ENCODE peak calls at places on chromosomes 5 and 9, in five cellular contexts. A is stomach, O is progenitor cell of endocrine pancreas, R is GM13976, E is kidney. Y is an unnamed sample.

GRCh38 chr9:104386425-104387069 is 117.5 kb upstream of the OR13F1 start:
- DNase-seq in A (no peak), O (no peak), R (peak; percentile 32), E (no peak), Y (peak; percentile 2)

GRCh38 chr9:32930486-32930885 is 70.9 kb downstream of the APTX start:
- DNase-seq in A (no peak), O (no peak), R (no peak), E (no peak), Y (no peak)

GRCh38 chr5:10387690-10388089 is 34.2 kb downstream of the MARCHF6 start:
- DNase-seq in A (no peak), O (no peak), R (no peak), E (no peak), Y (peak; percentile 30)

GRCh38 chr5:143198332-143198731 is 205.2 kb downstream of the NR3C1 start:
- DNase-seq in A (no peak), O (no peak), R (no peak), E (no peak), Y (peak; percentile 40)

GRCh38 chr9:121246821-121247511 is 21.0 kb upstream of the GSN start:
- DNase-seq in A (no peak), O (no peak), R (no peak), E (no peak), Y (no peak)

GRCh38 chr5:122415481-122416120 is 103.6 kb downstream of the SNCAIP start:
- DNase-seq in A (peak; percentile 49), O (peak; percentile 41), R (peak; percentile 25), E (peak; percentile 67), Y (peak; percentile 38)

GRCh38 chr9:7976167-7976755 is 176.7 kb upstream of the DMAC1 start:
- DNase-seq in A (no peak), O (no peak), R (peak; percentile 51), E (no peak), Y (no peak)

GRCh38 chr5:135468086-135468485 is 15.9 kb upstream of the TIFAB start:
- DNase-seq in A (no peak), O (no peak), R (no peak), E (peak; percentile 20), Y (no peak)

GRCh38 chr9:137194388-137194787 is 5.9 kb downstream of the SSNA1 start:
- DNase-seq in A (peak; percentile 93), O (no peak), R (no peak), E (no peak), Y (no peak)

GRCh38 chr5:133147411-133147810 is 95.6 kb downstream of the HSPA4 start:
- DNase-seq in A (no peak), O (no peak), R (no peak), E (peak; percentile 74), Y (peak; percentile 27)

GRCh38 chr9:117487555-117488175 is 72.8 kb upstream of the ASTN2 start:
- DNase-seq in A (peak; percentile 81), O (peak; percentile 82), R (peak; percentile 64), E (peak; percentile 86), Y (peak; percentile 19)

GRCh38 chr9:137369911-137370630 is 52.9 kb downstream of the EXD3 start:
- DNase-seq in A (no peak), O (no peak), R (no peak), E (peak; percentile 73), Y (no peak)

GRCh38 chr9:98805506-98806272 is 1.8 kb upstream of the GALNT12 start:
- DNase-seq in A (no peak), O (no peak), R (no peak), E (no peak), Y (no peak)

GRCh38 chr5:141822134-141822533 is 56.1 kb downstream of the PCDH1 start:
- DNase-seq in A (no peak), O (no peak), R (no peak), E (peak; percentile 86), Y (no peak)

GRCh38 chr9:133782157-133783130 is 44.3 kb upstream of the SARDH start:
- DNase-seq in A (peak; percentile 80), O (peak; percentile 64), R (peak; percentile 84), E (peak; percentile 81), Y (peak; percentile 27)

GRCh38 chr5:133565993-133566392 is 46.3 kb downstream of the FSTL4 start:
- DNase-seq in A (no peak), O (peak; percentile 50), R (no peak), E (no peak), Y (no peak)

GRCh38 chr5:67494186-67494842 is 297.7 kb upstream of the CD180 start:
- DNase-seq in A (no peak), O (no peak), R (no peak), E (no peak), Y (no peak)

GRCh38 chr9:694499-695154 is 146.9 kb upstream of the DMRT1 start:
- DNase-seq in A (no peak), O (no peak), R (no peak), E (no peak), Y (no peak)

GRCh38 chr9:126709241-126709640 is 95.5 kb downstream of the LMX1B start:
- DNase-seq in A (peak; percentile 3), O (no peak), R (no peak), E (peak; percentile 13), Y (no peak)

GRCh38 chr5:126543660-126544059 is 51.4 kb downstream of the ALDH7A1 start:
- DNase-seq in A (no peak), O (no peak), R (no peak), E (no peak), Y (no peak)

GRCh38 chr5:126540631-126541030 is 54.4 kb downstream of the ALDH7A1 start:
- DNase-seq in A (no peak), O (no peak), R (no peak), E (no peak), Y (no peak)

GRCh38 chr5:126543009-126543408 is 52.0 kb downstream of the ALDH7A1 start:
- DNase-seq in A (no peak), O (no peak), R (no peak), E (no peak), Y (no peak)

GRCh38 chr5:126542441-126542840 is 52.6 kb downstream of the ALDH7A1 start:
- DNase-seq in A (no peak), O (no peak), R (no peak), E (no peak), Y (no peak)

GRCh38 chr5:126544087-126544740 is 50.8 kb downstream of the ALDH7A1 start:
- DNase-seq in A (peak; percentile 40), O (no peak), R (peak; percentile 59), E (no peak), Y (no peak)
- TF ChIP-seq CTCF in A (no peak), O (peak; percentile 58), R (peak; percentile 64), E (peak; percentile 19), Y (peak; percentile 68)

DNA sequence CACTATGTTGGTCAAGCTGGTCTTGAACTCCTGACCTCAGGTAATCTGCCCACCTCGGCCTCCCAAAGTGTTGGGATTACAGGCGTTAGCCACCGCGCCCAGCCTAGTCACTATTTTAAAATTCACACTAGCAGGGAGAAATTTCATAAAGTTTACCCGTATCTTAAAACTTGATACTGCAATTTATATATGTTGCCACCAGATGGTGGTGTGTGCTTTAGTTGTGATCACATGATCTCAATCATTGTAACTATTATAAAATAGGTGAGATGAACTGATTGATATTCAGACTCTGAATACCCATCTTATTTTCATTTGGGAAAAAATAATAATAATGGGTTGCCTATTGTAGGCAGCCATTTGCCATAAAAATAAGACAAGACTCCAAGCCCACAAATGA is 1330.4 kb upstream of the WWC1 start:
- DNase-seq in A (no peak), O (no peak), R (no peak), E (no peak), Y (no peak)
- TF ChIP-seq CTCF in A (no peak), O (peak; percentile 41), R (no peak), E (no peak), Y (no peak)

GRCh38 chr5:45862763-45863162 is 166.6 kb upstream of the HCN1 start:
- DNase-seq in A (no peak), O (no peak), R (no peak), E (no peak), Y (no peak)
- TF ChIP-seq CTCF in A (no peak), O (no peak), R (no peak), E (no peak), Y (no peak)

GRCh38 chr5:94891565-94892362 is 273.3 kb downstream of the SLF1 start:
- DNase-seq in A (no peak), O (no peak), R (no peak), E (no peak), Y (no peak)

GRCh38 chr5:94890907-94891306 is 272.4 kb downstream of the SLF1 start:
- DNase-seq in A (no peak), O (no peak), R (no peak), E (no peak), Y (no peak)

GRCh38 chr5:94888674-94889073 is 270.2 kb downstream of the SLF1 start:
- DNase-seq in A (no peak), O (no peak), R (no peak), E (no peak), Y (no peak)

GRCh38 chr5:94893404-94894145 is 275.1 kb downstream of the SLF1 start:
- DNase-seq in A (no peak), O (no peak), R (no peak), E (no peak), Y (no peak)
- TF ChIP-seq CTCF in A (no peak), O (peak; percentile 69), R (no peak), E (peak; percentile 31), Y (peak; percentile 5)